ENCODE peak calls at places on chromosomes 2 and 18, in four cellular contexts. V, G, B and E are unnamed samples.

GRCh38 chr18:57837917-57838548 is 34.9 kb upstream of the ATP8B1 start:
- DNase-seq in B (no peak), G (no peak), V (no peak), E (no peak)

GRCh38 chr18:48122376-48122775 is 191.9 kb upstream of the SMAD2 start:
- DNase-seq in V (no peak), G (no peak), B (no peak), E (no peak)

GRCh38 chr2:205235434-205235833 is 446.9 kb upstream of the NRP2 start:
- DNase-seq in B (no peak), G (no peak), V (no peak), E (no peak)

GRCh38 chr18:26546875-26547301 is 1.5 kb downstream of the KCTD1 start:
- DNase-seq in B (no peak), G (no peak), V (peak), E (no peak)

GRCh38 chr2:240590681-240591111 is 4.2 kb downstream of the CAPN10 start:
- DNase-seq in B (peak), G (peak), V (no peak), E (no peak)

GRCh38 chr2:187143537-187143936 is 294.6 kb upstream of the ZSWIM2 start:
- DNase-seq in V (no peak), B (no peak), G (no peak), E (no peak)

GRCh38 chr2:70714141-70714905 is 53.7 kb downstream of the ADD2 start:
- DNase-seq in B (no peak), G (no peak), V (no peak), E (no peak)

GRCh38 chr18:8450013-8450412 is 159.2 kb upstream of the RAB12 start:
- DNase-seq in V (peak), B (no peak), G (no peak), E (no peak)

GRCh38 chr2:17245921-17246320 is 272.3 kb downstream of the RAD51AP2 start:
- DNase-seq in B (no peak), G (no peak), V (no peak), E (no peak)

GRCh38 chr2:43393918-43394317 is 167.5 kb upstream of the ZFP36L2 start:
- DNase-seq in V (no peak), B (no peak), G (no peak), E (no peak)

GRCh38 chr2:197042613-197043248 is 116.2 kb upstream of the PGAP1 start:
- DNase-seq in G (no peak), B (no peak), V (no peak), E (no peak)

GRCh38 chr2:147603434-147604225 is 241.2 kb upstream of the ACVR2A start:
- DNase-seq in G (no peak), V (no peak), B (no peak), E (no peak)

GRCh38 chr2:138071720-138072719 is 107.7 kb downstream of the HNMT start:
- DNase-seq in B (peak), V (no peak), G (no peak), E (no peak)

GRCh38 chr2:33370886-33371285 is 105.6 kb upstream of the RASGRP3 start:
- DNase-seq in B (no peak), V (no peak), G (no peak), E (no peak)

GRCh38 chr2:66587216-66587615 is 152.3 kb downstream of the MEIS1 start:
- DNase-seq in B (no peak), V (peak), G (no peak), E (no peak)

GRCh38 chr2:21042958-21043743 is 722 bp downstream of the APOB start:
- DNase-seq in V (peak), G (no peak), B (no peak), E (peak)

GRCh38 chr2:17328161-17328560 is 190.1 kb downstream of the RAD51AP2 start:
- DNase-seq in G (no peak), V (no peak), B (no peak), E (no peak)

GRCh38 chr18:74611791-74612190 is 14.1 kb downstream of the ZNF407 start:
- DNase-seq in V (no peak), B (no peak), G (no peak), E (no peak)

GRCh38 chr2:69242651-69243051 is 144.4 kb downstream of the GFPT1 start:
- DNase-seq in G (no peak), V (no peak), B (no peak), E (no peak)

GRCh38 chr2:237868631-237869356 is 9.4 kb downstream of the RAMP1 start:
- DNase-seq in V (no peak), G (no peak), B (no peak), E (no peak)

DNA sequence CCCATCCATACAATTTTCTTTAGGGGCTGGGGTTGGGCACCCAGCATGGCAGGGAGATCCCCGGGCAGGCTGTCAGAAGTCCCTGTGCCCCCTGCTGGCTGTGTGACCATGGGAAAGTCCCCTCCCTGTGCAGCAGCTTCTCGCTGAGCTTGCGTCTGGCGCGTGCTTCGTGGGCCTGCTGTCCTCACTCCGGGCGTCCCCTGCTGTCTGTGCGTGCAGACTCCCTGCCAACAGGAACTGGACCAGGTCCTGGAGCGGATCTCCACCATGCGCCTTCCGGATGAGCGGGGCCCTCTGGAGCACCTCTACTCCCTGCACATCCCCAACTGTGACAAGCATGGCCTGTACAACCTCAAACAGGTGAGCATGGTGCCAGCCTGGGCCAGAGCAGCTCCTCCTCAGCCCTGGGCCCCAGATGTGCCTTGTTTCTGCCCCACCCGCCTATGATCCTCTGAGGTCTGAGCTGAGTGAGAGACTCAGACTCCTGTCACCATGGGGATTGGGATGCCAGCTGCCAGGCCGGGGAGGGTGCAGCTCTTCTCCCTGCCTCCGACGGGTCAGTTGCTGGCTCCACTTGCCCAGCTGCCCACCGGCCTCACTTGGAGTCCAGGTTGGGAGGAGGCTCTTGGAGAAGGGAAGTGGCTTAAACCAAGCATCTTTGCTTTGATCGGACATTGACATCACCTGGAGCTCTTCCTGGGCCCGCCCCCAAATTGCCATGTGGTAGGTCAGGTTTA is 28.6 kb downstream of the IGFBP2 start:
- DNase-seq in G (no peak), V (no peak), B (no peak), E (no peak)
- TF ChIP-seq CTCF in G (no peak), V (no peak), B (no peak), E (no peak)

DNA sequence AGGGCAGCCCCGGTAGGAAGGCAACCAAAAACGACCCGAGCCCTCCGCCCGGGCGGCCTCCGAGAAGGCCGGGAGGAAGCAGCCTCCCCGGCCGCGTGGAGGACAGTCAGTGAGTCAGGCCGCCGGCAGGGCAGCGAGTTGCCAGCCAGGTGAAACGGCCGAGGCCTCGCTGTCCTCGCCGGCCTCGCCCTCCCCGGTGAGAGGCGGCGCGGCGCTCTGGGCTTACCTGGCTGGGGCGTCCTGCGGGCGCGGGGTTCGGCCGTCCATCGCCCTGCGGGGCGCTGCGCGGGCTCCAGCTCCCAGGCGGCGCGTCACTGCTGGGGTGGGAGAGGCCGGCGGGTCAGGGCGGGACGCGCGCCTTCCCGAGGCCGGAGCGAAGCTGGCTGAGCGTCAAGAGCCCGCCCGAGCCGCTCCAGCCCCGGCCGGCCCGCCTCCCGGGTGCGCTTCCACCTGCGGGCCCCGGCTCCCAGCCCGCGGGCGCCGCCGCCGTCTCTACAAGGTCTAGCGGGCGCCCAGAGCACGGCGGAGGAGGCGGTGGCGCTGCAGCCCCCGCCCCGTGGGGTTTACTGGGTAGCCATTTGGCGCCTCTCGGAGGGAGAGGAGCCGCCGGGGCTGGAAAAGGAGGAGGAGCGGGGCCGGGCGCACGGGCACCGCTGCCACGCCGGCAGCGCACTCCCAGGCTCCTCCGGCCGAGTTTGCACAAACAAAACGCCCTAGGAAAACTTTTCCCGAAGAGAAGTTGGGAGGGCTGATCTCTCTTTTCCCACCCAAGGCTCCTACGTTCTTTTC is 499 bp downstream of the COBLL1 start:
- DNase-seq in V (peak), B (peak), G (no peak), E (no peak)
- TF ChIP-seq CTCF in V (no peak), B (no peak), G (peak), E (no peak)

GRCh38 chr2:120947327-120947726 is 211.7 kb downstream of the GLI2 start:
- DNase-seq in G (no peak), V (no peak), B (no peak), E (no peak)

GRCh38 chr2:120948662-120949011 is 213.0 kb downstream of the GLI2 start:
- DNase-seq in B (no peak), G (no peak), V (no peak), E (no peak)

GRCh38 chr2:120949027-120949956 is 213.6 kb downstream of the GLI2 start:
- DNase-seq in V (no peak), B (no peak), G (no peak), E (no peak)

GRCh38 chr2:120949957-120950590 is 214.4 kb downstream of the GLI2 start:
- DNase-seq in B (no peak), G (no peak), V (no peak), E (no peak)

GRCh38 chr2:120947982-120948661 is 212.5 kb downstream of the GLI2 start:
- DNase-seq in V (no peak), B (no peak), G (no peak), E (no peak)
- TF ChIP-seq CTCF in V (no peak), B (no peak), G (no peak), E (no peak)

DNA sequence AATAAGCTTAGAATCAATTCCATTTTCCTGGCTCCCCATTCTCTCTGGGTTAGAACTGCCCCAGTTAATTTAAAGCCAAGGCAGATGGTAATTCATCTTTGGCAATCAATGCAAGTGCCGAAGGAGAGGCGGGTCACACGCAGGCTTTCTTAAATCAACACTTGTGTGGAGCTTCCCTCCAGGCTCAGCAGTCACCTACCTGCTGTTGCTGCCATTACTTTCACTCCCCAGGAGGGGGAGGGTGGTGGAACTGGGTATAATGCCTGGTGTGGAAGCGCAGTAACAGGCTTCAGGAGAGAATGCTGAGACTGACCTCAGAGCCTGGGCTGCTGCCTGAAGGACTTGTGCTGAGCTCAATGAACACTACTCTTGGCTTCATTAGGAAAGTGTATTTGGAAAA is 19.2 kb downstream of the TTR start:
- DNase-seq in G (no peak), B (no peak), V (peak), E (no peak)
- TF ChIP-seq CTCF in G (no peak), B (no peak), V (peak), E (no peak)

GRCh38 chr18:31245820-31246219 is 72.1 kb upstream of the DSG1 start:
- DNase-seq in G (no peak), V (no peak), B (no peak), E (no peak)

GRCh38 chr18:31243740-31244512 is 74.0 kb upstream of the DSG1 start:
- DNase-seq in G (no peak), B (no peak), V (no peak), E (no peak)

GRCh38 chr18:31241425-31241824 is 76.5 kb upstream of the DSG1 start:
- DNase-seq in B (no peak), G (no peak), V (no peak), E (no peak)

GRCh38 chr18:31244737-31245432 is 73.1 kb upstream of the DSG1 start:
- DNase-seq in G (no peak), B (no peak), V (no peak), E (no peak)

DNA sequence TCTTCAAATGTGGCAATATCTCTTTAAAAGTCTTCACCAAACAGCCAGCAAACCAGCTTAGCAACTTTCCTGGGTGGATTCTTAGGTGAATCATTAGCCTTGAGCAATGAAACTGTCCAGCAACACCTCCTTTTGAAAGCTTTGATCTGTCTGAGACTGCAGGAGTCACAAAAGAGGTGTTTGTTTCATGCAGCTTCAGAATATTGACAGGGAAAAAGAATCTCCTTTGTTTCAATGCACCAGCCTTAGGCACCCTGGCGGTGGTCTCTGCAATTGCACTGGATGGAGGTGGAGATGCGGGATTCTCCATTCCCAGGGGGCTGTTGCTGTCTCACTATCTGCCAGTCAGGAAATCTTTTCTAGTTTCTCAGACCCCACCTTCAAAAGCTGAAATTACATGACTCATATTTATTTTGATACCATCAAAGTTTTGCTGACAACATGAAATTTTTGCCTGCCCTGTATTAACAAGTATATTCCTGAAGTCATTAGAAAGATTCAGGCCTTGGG is 76.0 kb upstream of the DSG1 start:
- DNase-seq in G (no peak), B (peak), V (peak), E (no peak)
- TF ChIP-seq CTCF in G (no peak), B (peak), V (peak), E (no peak)

DNA sequence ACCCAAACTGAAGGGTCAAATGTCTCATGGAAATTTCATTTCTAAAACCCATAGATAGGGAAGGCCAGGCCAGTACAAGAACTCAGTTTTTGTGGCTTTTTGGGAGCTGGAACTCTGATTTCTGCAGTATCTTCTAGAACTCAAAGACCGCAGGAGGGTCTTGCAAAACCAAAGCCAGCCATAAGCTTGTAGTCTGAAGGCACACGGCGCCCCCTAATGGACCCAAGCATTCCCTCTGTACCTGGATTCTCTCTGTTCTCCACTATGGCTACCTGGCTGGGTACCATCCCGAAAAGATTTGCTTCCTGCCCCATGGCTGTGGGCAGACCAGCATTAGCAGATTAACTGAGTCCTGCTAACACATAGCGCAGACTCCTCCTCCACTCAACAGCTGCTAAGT is 229.0 kb upstream of the SLC14A2 start:
- DNase-seq in B (no peak), V (peak), G (no peak), E (no peak)
- TF ChIP-seq CTCF in B (peak), V (peak), G (no peak), E (no peak)